ENCODE peak calls at places on chromosomes 16 and 17, in seven cellular contexts. M is NCI-H1092 treated with DMSO at 0.1 percent for 48 hours; A is LoVo; K is stimulated activated CD4-positive, alpha-beta T cell treated with anti-CD3 and anti-CD28 coated beads, TNF-alpha, amount 100 ng/mL, for 4 hours; C is T-helper 9 cell; G is left ventricle myocardium inferior; R is retinal pigment epithelial cell. S is an unnamed sample.

GRCh38 chr17:40315206-40315605 is 6.2 kb downstream of the RARA start:
- DNase-seq in M (no peak), A (no peak), K (no peak), C (no peak), G (no peak), R (no peak), S (no peak)

GRCh38 chr17:19254651-19255050 is 17.5 kb downstream of the EPN2 start:
- DNase-seq in M (no peak), A (no peak), K (no peak), C (no peak), G (no peak), R (no peak), S (no peak)

GRCh38 chr16:48393843-48394703 is 8.9 kb upstream of the SIAH1 start:
- DNase-seq in M (no peak), A (no peak), K (no peak), C (no peak), G (no peak), R (no peak), S (no peak)

GRCh38 chr16:17724242-17724898 is 253.6 kb upstream of the XYLT1 start:
- DNase-seq in M (no peak), A (no peak), K (no peak), C (no peak), G (no peak), R (no peak), S (no peak)

GRCh38 chr16:67238278-67238575 is 9.1 kb downstream of the FHOD1 start:
- DNase-seq in M (no peak), A (no peak), K (no peak), C (no peak), G (no peak), R (no peak), S (no peak)

GRCh38 chr17:81086789-81087551 is 52.0 kb downstream of the BAIAP2 start:
- DNase-seq in M (no peak), A (no peak), K (no peak), C (no peak), G (no peak), R (no peak), S (peak)

GRCh38 chr16:53152321-53152720 is 97.5 kb downstream of the CHD9 start:
- DNase-seq in M (no peak), A (no peak), K (no peak), C (no peak), G (no peak), R (no peak), S (no peak)

GRCh38 chr17:74888440-74888839 is 5.0 kb downstream of the FADS6 start:
- DNase-seq in M (no peak), A (no peak), K (no peak), C (no peak), G (no peak), R (no peak), S (no peak)

GRCh38 chr17:17579691-17580090 is 11.8 kb downstream of the PEMT start:
- DNase-seq in M (no peak), A (no peak), K (no peak), C (no peak), G (no peak), R (no peak), S (no peak)

GRCh38 chr17:76586741-76587487 is 1.3 kb upstream of the ST6GALNAC2 start:
- DNase-seq in M (no peak), A (no peak), K (no peak), C (no peak), G (no peak), R (no peak), S (no peak)

GRCh38 chr16:55037051-55037450 is 106.4 kb downstream of the IRX5 start:
- DNase-seq in M (no peak), A (no peak), K (no peak), C (no peak), G (no peak), R (no peak), S (no peak)

GRCh38 chr16:2365895-2366294 is 25.4 kb upstream of the ABCA3 start:
- DNase-seq in M (no peak), A (no peak), K (no peak), C (no peak), G (no peak), R (peak), S (no peak)

GRCh38 chr16:81676571-81677374 is 102.3 kb upstream of the PLCG2 start:
- DNase-seq in M (no peak), A (no peak), K (no peak), C (no peak), G (no peak), R (no peak), S (no peak)

GRCh38 chr16:67173808-67174705 is 3.7 kb downstream of the NOL3 start:
- DNase-seq in M (peak), A (peak), K (no peak), C (peak), G (peak), R (peak), S (peak)

GRCh38 chr17:73013816-73014663 is 78.4 kb downstream of the SLC39A11 start:
- DNase-seq in M (peak), A (peak), K (no peak), C (no peak), G (no peak), R (no peak), S (no peak)

GRCh38 chr16:22092143-22092933 is at the start of gene VWA3A:
- DNase-seq in M (no peak), A (no peak), K (no peak), C (no peak), G (no peak), R (peak), S (no peak)

GRCh38 chr17:30558313-30559195 is 81.3 kb downstream of the GOSR1 start:
- DNase-seq in M (no peak), A (no peak), K (no peak), C (no peak), G (no peak), R (no peak), S (no peak)

GRCh38 chr16:81604960-81605383 is 160.4 kb downstream of the CMIP start:
- DNase-seq in M (no peak), A (no peak), K (no peak), C (no peak), G (no peak), R (no peak), S (peak)

GRCh38 chr17:75565066-75565465 is 22.5 kb upstream of the MYO15B start:
- DNase-seq in M (no peak), A (no peak), K (no peak), C (no peak), G (no peak), R (no peak), S (peak)

GRCh38 chr16:80938035-80938927 is 68.4 kb downstream of the CMC2 start:
- DNase-seq in M (no peak), A (no peak), K (no peak), C (no peak), G (no peak), R (peak), S (no peak)

GRCh38 chr16:24075929-24076716 is 180.0 kb upstream of the CACNG3 start:
- DNase-seq in M (no peak), A (no peak), K (no peak), C (no peak), G (no peak), R (peak), S (peak)

GRCh38 chr16:8583712-8584111 is 6.6 kb downstream of the TMEM114 start:
- DNase-seq in M (no peak), A (no peak), K (no peak), C (no peak), G (no peak), R (no peak), S (no peak)

GRCh38 chr17:70886648-70887047 is 717.3 kb downstream of the KCNJ2 start:
- DNase-seq in M (no peak), A (no peak), K (no peak), C (no peak), G (no peak), R (no peak), S (no peak)

GRCh38 chr16:27646811-27647210 is 96.9 kb downstream of the KATNIP start:
- DNase-seq in M (no peak), A (no peak), K (no peak), C (no peak), G (no peak), R (no peak), S (peak)

GRCh38 chr17:59000022-59000421 is 106.7 kb downstream of the TRIM37 start:
- DNase-seq in M (no peak), A (no peak), K (no peak), C (no peak), G (no peak), R (no peak), S (no peak)

GRCh38 chr17:37465058-37465616 is 24.6 kb upstream of the DUSP14 start:
- DNase-seq in M (no peak), A (no peak), K (no peak), C (no peak), G (no peak), R (no peak), S (peak)

GRCh38 chr17:78390241-78391050 is 12.0 kb downstream of the PGS1 start:
- DNase-seq in M (no peak), A (peak), K (no peak), C (no peak), G (no peak), R (no peak), S (no peak)

GRCh38 chr17:50353600-50354195 is 7.8 kb downstream of the XYLT2 start:
- DNase-seq in M (no peak), A (no peak), K (no peak), C (no peak), G (no peak), R (no peak), S (no peak)

GRCh38 chr17:70947636-70948565 is 778.6 kb downstream of the KCNJ2 start:
- DNase-seq in M (no peak), A (no peak), K (no peak), C (no peak), G (no peak), R (no peak), S (no peak)

GRCh38 chr17:12727076-12727750 is 61.5 kb downstream of the MYOCD start:
- DNase-seq in M (no peak), A (no peak), K (no peak), C (no peak), G (no peak), R (no peak), S (no peak)

GRCh38 chr17:76014100-76014924 is 12.8 kb downstream of the EVPL start:
- DNase-seq in M (peak), A (peak), K (peak), C (peak), G (peak), R (peak), S (peak)